ENCODE peak calls at places on chromosomes 5 and 9, in eight cellular contexts. One of them, this sample, is unnamed.

GRCh38 chr5:59126665-59127354 is 543.9 kb downstream of the RAB3C start:
- DNase-seq in iris pigment epithelial cell: peak; percentile 70
- DNase-seq in GM19239: no peak
- DNase-seq in mesenteric fat pad: no peak
- DNase-seq in posterior cingulate gyrus: no peak
- DNase-seq in hepatocyte: no peak
- DNase-seq in stimulated activated CD8-positive, alpha-beta memory T cell treated with anti-CD3 and anti-CD28 coated beads, Interleukin-15, amount 100 ng/mL, for 4 hours: no peak
- DNase-seq in fibroblast of the conjunctiva: no peak
- DNase-seq in this sample: no peak

GRCh38 chr5:144504929-144505578 is 334.4 kb downstream of the KCTD16 start:
- DNase-seq in iris pigment epithelial cell: no peak
- DNase-seq in GM19239: no peak
- DNase-seq in mesenteric fat pad: no peak
- DNase-seq in posterior cingulate gyrus: no peak
- DNase-seq in hepatocyte: no peak
- DNase-seq in stimulated activated CD8-positive, alpha-beta memory T cell treated with anti-CD3 and anti-CD28 coated beads, Interleukin-15, amount 100 ng/mL, for 4 hours: no peak
- DNase-seq in fibroblast of the conjunctiva: no peak
- DNase-seq in this sample: no peak

GRCh38 chr5:443239-444151 is 519 bp downstream of the EXOC3 start:
- DNase-seq in iris pigment epithelial cell: no peak
- DNase-seq in GM19239: peak; percentile 46
- DNase-seq in mesenteric fat pad: peak; percentile 90
- DNase-seq in posterior cingulate gyrus: no peak
- DNase-seq in hepatocyte: no peak
- DNase-seq in stimulated activated CD8-positive, alpha-beta memory T cell treated with anti-CD3 and anti-CD28 coated beads, Interleukin-15, amount 100 ng/mL, for 4 hours: no peak
- DNase-seq in fibroblast of the conjunctiva: no peak
- DNase-seq in this sample: peak; percentile 66

GRCh38 chr5:60598424-60598823 is 101.5 kb downstream of the DEPDC1B start:
- DNase-seq in iris pigment epithelial cell: no peak
- DNase-seq in GM19239: no peak
- DNase-seq in mesenteric fat pad: no peak
- DNase-seq in posterior cingulate gyrus: no peak
- DNase-seq in hepatocyte: no peak
- DNase-seq in stimulated activated CD8-positive, alpha-beta memory T cell treated with anti-CD3 and anti-CD28 coated beads, Interleukin-15, amount 100 ng/mL, for 4 hours: no peak
- DNase-seq in fibroblast of the conjunctiva: no peak
- DNase-seq in this sample: no peak

GRCh38 chr5:65326912-65327311 is 154.8 kb downstream of the ADAMTS6 start:
- DNase-seq in iris pigment epithelial cell: peak; percentile 78
- DNase-seq in GM19239: no peak
- DNase-seq in mesenteric fat pad: no peak
- DNase-seq in posterior cingulate gyrus: no peak
- DNase-seq in hepatocyte: no peak
- DNase-seq in stimulated activated CD8-positive, alpha-beta memory T cell treated with anti-CD3 and anti-CD28 coated beads, Interleukin-15, amount 100 ng/mL, for 4 hours: no peak
- DNase-seq in fibroblast of the conjunctiva: peak; percentile 22
- DNase-seq in this sample: no peak

GRCh38 chr5:14513266-14513665 is 68.3 kb upstream of the OTULINL start:
- DNase-seq in iris pigment epithelial cell: no peak
- DNase-seq in GM19239: no peak
- DNase-seq in mesenteric fat pad: no peak
- DNase-seq in posterior cingulate gyrus: no peak
- DNase-seq in hepatocyte: no peak
- DNase-seq in stimulated activated CD8-positive, alpha-beta memory T cell treated with anti-CD3 and anti-CD28 coated beads, Interleukin-15, amount 100 ng/mL, for 4 hours: no peak
- DNase-seq in fibroblast of the conjunctiva: no peak
- DNase-seq in this sample: no peak

GRCh38 chr9:37996812-37997202 is 72.2 kb downstream of the SHB start:
- DNase-seq in iris pigment epithelial cell: no peak
- DNase-seq in GM19239: no peak
- DNase-seq in mesenteric fat pad: no peak
- DNase-seq in posterior cingulate gyrus: no peak
- DNase-seq in hepatocyte: no peak
- DNase-seq in stimulated activated CD8-positive, alpha-beta memory T cell treated with anti-CD3 and anti-CD28 coated beads, Interleukin-15, amount 100 ng/mL, for 4 hours: no peak
- DNase-seq in fibroblast of the conjunctiva: no peak
- DNase-seq in this sample: no peak

GRCh38 chr9:91419222-91420191 is 4.1 kb downstream of the NFIL3 start:
- DNase-seq in iris pigment epithelial cell: peak; percentile 98
- DNase-seq in GM19239: no peak
- DNase-seq in mesenteric fat pad: no peak
- DNase-seq in posterior cingulate gyrus: no peak
- DNase-seq in hepatocyte: peak; percentile 83
- DNase-seq in stimulated activated CD8-positive, alpha-beta memory T cell treated with anti-CD3 and anti-CD28 coated beads, Interleukin-15, amount 100 ng/mL, for 4 hours: no peak
- DNase-seq in fibroblast of the conjunctiva: peak; percentile 98
- DNase-seq in this sample: peak; percentile 88

GRCh38 chr5:153896117-153896516 is 142.6 kb downstream of the FAM114A2 start:
- DNase-seq in iris pigment epithelial cell: peak; percentile 28
- DNase-seq in GM19239: no peak
- DNase-seq in mesenteric fat pad: no peak
- DNase-seq in posterior cingulate gyrus: no peak
- DNase-seq in hepatocyte: no peak
- DNase-seq in stimulated activated CD8-positive, alpha-beta memory T cell treated with anti-CD3 and anti-CD28 coated beads, Interleukin-15, amount 100 ng/mL, for 4 hours: no peak
- DNase-seq in fibroblast of the conjunctiva: no peak
- DNase-seq in this sample: no peak

GRCh38 chr9:72721086-72721485 is 199.7 kb downstream of the TMC1 start:
- DNase-seq in iris pigment epithelial cell: no peak
- DNase-seq in GM19239: no peak
- DNase-seq in mesenteric fat pad: no peak
- DNase-seq in posterior cingulate gyrus: no peak
- DNase-seq in hepatocyte: no peak
- DNase-seq in stimulated activated CD8-positive, alpha-beta memory T cell treated with anti-CD3 and anti-CD28 coated beads, Interleukin-15, amount 100 ng/mL, for 4 hours: no peak
- DNase-seq in fibroblast of the conjunctiva: no peak
- DNase-seq in this sample: no peak

GRCh38 chr5:78275998-78276543 is 18.4 kb downstream of the AP3B1 start:
- DNase-seq in iris pigment epithelial cell: peak; percentile 34
- DNase-seq in GM19239: no peak
- DNase-seq in mesenteric fat pad: no peak
- DNase-seq in posterior cingulate gyrus: no peak
- DNase-seq in hepatocyte: no peak
- DNase-seq in stimulated activated CD8-positive, alpha-beta memory T cell treated with anti-CD3 and anti-CD28 coated beads, Interleukin-15, amount 100 ng/mL, for 4 hours: no peak
- DNase-seq in fibroblast of the conjunctiva: no peak
- DNase-seq in this sample: no peak

GRCh38 chr9:13750061-13750460 is 470.6 kb upstream of the MPDZ start:
- DNase-seq in iris pigment epithelial cell: peak; percentile 94
- DNase-seq in GM19239: no peak
- DNase-seq in mesenteric fat pad: no peak
- DNase-seq in posterior cingulate gyrus: no peak
- DNase-seq in hepatocyte: no peak
- DNase-seq in stimulated activated CD8-positive, alpha-beta memory T cell treated with anti-CD3 and anti-CD28 coated beads, Interleukin-15, amount 100 ng/mL, for 4 hours: no peak
- DNase-seq in fibroblast of the conjunctiva: no peak
- DNase-seq in this sample: no peak

GRCh38 chr9:138014570-138014958 is 137.0 kb downstream of the CACNA1B start:
- DNase-seq in iris pigment epithelial cell: no peak
- DNase-seq in GM19239: no peak
- DNase-seq in mesenteric fat pad: no peak
- DNase-seq in posterior cingulate gyrus: no peak
- DNase-seq in hepatocyte: no peak
- DNase-seq in stimulated activated CD8-positive, alpha-beta memory T cell treated with anti-CD3 and anti-CD28 coated beads, Interleukin-15, amount 100 ng/mL, for 4 hours: no peak
- DNase-seq in fibroblast of the conjunctiva: no peak
- DNase-seq in this sample: no peak

GRCh38 chr5:176865964-176866363 is 33.2 kb downstream of the HK3 start:
- DNase-seq in iris pigment epithelial cell: no peak
- DNase-seq in GM19239: no peak
- DNase-seq in mesenteric fat pad: no peak
- DNase-seq in posterior cingulate gyrus: no peak
- DNase-seq in hepatocyte: no peak
- DNase-seq in stimulated activated CD8-positive, alpha-beta memory T cell treated with anti-CD3 and anti-CD28 coated beads, Interleukin-15, amount 100 ng/mL, for 4 hours: no peak
- DNase-seq in fibroblast of the conjunctiva: no peak
- DNase-seq in this sample: no peak

GRCh38 chr9:127096208-127096607 is 26.2 kb downstream of the ANGPTL2 start:
- DNase-seq in iris pigment epithelial cell: no peak
- DNase-seq in GM19239: no peak
- DNase-seq in mesenteric fat pad: peak; percentile 73
- DNase-seq in posterior cingulate gyrus: peak; percentile 41
- DNase-seq in hepatocyte: no peak
- DNase-seq in stimulated activated CD8-positive, alpha-beta memory T cell treated with anti-CD3 and anti-CD28 coated beads, Interleukin-15, amount 100 ng/mL, for 4 hours: no peak
- DNase-seq in fibroblast of the conjunctiva: no peak
- DNase-seq in this sample: peak; percentile 66

GRCh38 chr5:66406761-66407289 is 189.4 kb upstream of the MAST4 start:
- DNase-seq in iris pigment epithelial cell: no peak
- DNase-seq in GM19239: no peak
- DNase-seq in mesenteric fat pad: no peak
- DNase-seq in posterior cingulate gyrus: no peak
- DNase-seq in hepatocyte: no peak
- DNase-seq in stimulated activated CD8-positive, alpha-beta memory T cell treated with anti-CD3 and anti-CD28 coated beads, Interleukin-15, amount 100 ng/mL, for 4 hours: no peak
- DNase-seq in fibroblast of the conjunctiva: no peak
- DNase-seq in this sample: no peak

GRCh38 chr9:116484483-116484776 is 202.7 kb upstream of the TRIM32 start:
- DNase-seq in iris pigment epithelial cell: no peak
- DNase-seq in GM19239: no peak
- DNase-seq in mesenteric fat pad: no peak
- DNase-seq in posterior cingulate gyrus: no peak
- DNase-seq in hepatocyte: no peak
- DNase-seq in stimulated activated CD8-positive, alpha-beta memory T cell treated with anti-CD3 and anti-CD28 coated beads, Interleukin-15, amount 100 ng/mL, for 4 hours: no peak
- DNase-seq in fibroblast of the conjunctiva: no peak
- DNase-seq in this sample: no peak

GRCh38 chr5:10757043-10757442 is 4.0 kb downstream of the DAP start:
- DNase-seq in iris pigment epithelial cell: no peak
- DNase-seq in GM19239: no peak
- DNase-seq in mesenteric fat pad: no peak
- DNase-seq in posterior cingulate gyrus: no peak
- DNase-seq in hepatocyte: no peak
- DNase-seq in stimulated activated CD8-positive, alpha-beta memory T cell treated with anti-CD3 and anti-CD28 coated beads, Interleukin-15, amount 100 ng/mL, for 4 hours: no peak
- DNase-seq in fibroblast of the conjunctiva: no peak
- DNase-seq in this sample: no peak

GRCh38 chr5:80962630-80963520 is 2.7 kb downstream of the RASGRF2 start:
- DNase-seq in iris pigment epithelial cell: no peak
- DNase-seq in GM19239: no peak
- DNase-seq in mesenteric fat pad: no peak
- DNase-seq in posterior cingulate gyrus: no peak
- DNase-seq in hepatocyte: no peak
- DNase-seq in stimulated activated CD8-positive, alpha-beta memory T cell treated with anti-CD3 and anti-CD28 coated beads, Interleukin-15, amount 100 ng/mL, for 4 hours: no peak
- DNase-seq in fibroblast of the conjunctiva: no peak
- DNase-seq in this sample: no peak

GRCh38 chr5:106964102-106964501 is 706.6 kb downstream of the EFNA5 start:
- DNase-seq in iris pigment epithelial cell: peak; percentile 51
- DNase-seq in GM19239: no peak
- DNase-seq in mesenteric fat pad: no peak
- DNase-seq in posterior cingulate gyrus: no peak
- DNase-seq in hepatocyte: no peak
- DNase-seq in stimulated activated CD8-positive, alpha-beta memory T cell treated with anti-CD3 and anti-CD28 coated beads, Interleukin-15, amount 100 ng/mL, for 4 hours: no peak
- DNase-seq in fibroblast of the conjunctiva: no peak
- DNase-seq in this sample: no peak

GRCh38 chr5:115456539-115456938 is 88.0 kb downstream of the FEM1C start:
- DNase-seq in iris pigment epithelial cell: no peak
- DNase-seq in GM19239: no peak
- DNase-seq in mesenteric fat pad: no peak
- DNase-seq in posterior cingulate gyrus: no peak
- DNase-seq in hepatocyte: no peak
- DNase-seq in stimulated activated CD8-positive, alpha-beta memory T cell treated with anti-CD3 and anti-CD28 coated beads, Interleukin-15, amount 100 ng/mL, for 4 hours: no peak
- DNase-seq in fibroblast of the conjunctiva: no peak
- DNase-seq in this sample: no peak

GRCh38 chr9:127039492-127039891 is 82.9 kb downstream of the ANGPTL2 start:
- DNase-seq in iris pigment epithelial cell: no peak
- DNase-seq in GM19239: no peak
- DNase-seq in mesenteric fat pad: no peak
- DNase-seq in posterior cingulate gyrus: no peak
- DNase-seq in hepatocyte: no peak
- DNase-seq in stimulated activated CD8-positive, alpha-beta memory T cell treated with anti-CD3 and anti-CD28 coated beads, Interleukin-15, amount 100 ng/mL, for 4 hours: no peak
- DNase-seq in fibroblast of the conjunctiva: no peak
- DNase-seq in this sample: no peak

GRCh38 chr5:81409845-81410369 is 16.0 kb upstream of the ACOT12 start:
- DNase-seq in iris pigment epithelial cell: peak; percentile 74
- DNase-seq in GM19239: no peak
- DNase-seq in mesenteric fat pad: no peak
- DNase-seq in posterior cingulate gyrus: no peak
- DNase-seq in hepatocyte: no peak
- DNase-seq in stimulated activated CD8-positive, alpha-beta memory T cell treated with anti-CD3 and anti-CD28 coated beads, Interleukin-15, amount 100 ng/mL, for 4 hours: no peak
- DNase-seq in fibroblast of the conjunctiva: no peak
- DNase-seq in this sample: no peak

GRCh38 chr9:33082538-33083326 is 6.3 kb upstream of the SMU1 start:
- DNase-seq in iris pigment epithelial cell: no peak
- DNase-seq in GM19239: no peak
- DNase-seq in mesenteric fat pad: no peak
- DNase-seq in posterior cingulate gyrus: no peak
- DNase-seq in hepatocyte: no peak
- DNase-seq in stimulated activated CD8-positive, alpha-beta memory T cell treated with anti-CD3 and anti-CD28 coated beads, Interleukin-15, amount 100 ng/mL, for 4 hours: no peak
- DNase-seq in fibroblast of the conjunctiva: no peak
- DNase-seq in this sample: no peak

GRCh38 chr9:133696036-133696435 is 42.1 kb downstream of the SARDH start:
- DNase-seq in iris pigment epithelial cell: no peak
- DNase-seq in GM19239: no peak
- DNase-seq in mesenteric fat pad: no peak
- DNase-seq in posterior cingulate gyrus: no peak
- DNase-seq in hepatocyte: no peak
- DNase-seq in stimulated activated CD8-positive, alpha-beta memory T cell treated with anti-CD3 and anti-CD28 coated beads, Interleukin-15, amount 100 ng/mL, for 4 hours: no peak
- DNase-seq in fibroblast of the conjunctiva: no peak
- DNase-seq in this sample: no peak

This sample was measured in sigmoid colon.